ENCODE peak calls at places on chromosomes 2 and 18, in five cellular contexts. One of them, this sample, is unnamed.

GRCh38 chr2:25417715-25418369 is 76.1 kb upstream of the DNMT3A start:
- DNase-seq in substantia nigra: no peak
- DNase-seq in GM12865: peak; percentile 94
- DNase-seq in NCI-H446: no peak
- DNase-seq in stimulated activated CD4-positive, alpha-beta T cell treated with anti-CD3 and anti-CD28 coated beads, Interleukin-1b, Interleukin-23, amount 100 ng/mL, for 48 hours: no peak
- DNase-seq in this sample: peak; percentile 36

GRCh38 chr2:241895732-241896641 is 26.5 kb downstream of the RTP5 start:
- DNase-seq in substantia nigra: no peak
- DNase-seq in GM12865: no peak
- DNase-seq in NCI-H446: no peak
- DNase-seq in stimulated activated CD4-positive, alpha-beta T cell treated with anti-CD3 and anti-CD28 coated beads, Interleukin-1b, Interleukin-23, amount 100 ng/mL, for 48 hours: no peak
- DNase-seq in this sample: no peak

GRCh38 chr18:72206814-72207213 is 337.3 kb downstream of the CBLN2 start:
- DNase-seq in substantia nigra: no peak
- DNase-seq in GM12865: no peak
- DNase-seq in NCI-H446: no peak
- DNase-seq in stimulated activated CD4-positive, alpha-beta T cell treated with anti-CD3 and anti-CD28 coated beads, Interleukin-1b, Interleukin-23, amount 100 ng/mL, for 48 hours: no peak
- DNase-seq in this sample: no peak

GRCh38 chr2:88016086-88016947 is at the start of gene RNU2-63P:
- DNase-seq in substantia nigra: peak; percentile 65
- DNase-seq in GM12865: peak; percentile 94
- DNase-seq in NCI-H446: peak; percentile 70
- DNase-seq in stimulated activated CD4-positive, alpha-beta T cell treated with anti-CD3 and anti-CD28 coated beads, Interleukin-1b, Interleukin-23, amount 100 ng/mL, for 48 hours: peak; percentile 78
- DNase-seq in this sample: peak; percentile 79

GRCh38 chr2:179265082-179265575 is 497 bp upstream of the SESTD1 start:
- DNase-seq in substantia nigra: no peak
- DNase-seq in GM12865: no peak
- DNase-seq in NCI-H446: no peak
- DNase-seq in stimulated activated CD4-positive, alpha-beta T cell treated with anti-CD3 and anti-CD28 coated beads, Interleukin-1b, Interleukin-23, amount 100 ng/mL, for 48 hours: no peak
- DNase-seq in this sample: no peak

GRCh38 chr2:37992631-37993030 is 67.5 kb downstream of the RMDN2 start:
- DNase-seq in substantia nigra: no peak
- DNase-seq in GM12865: no peak
- DNase-seq in NCI-H446: no peak
- DNase-seq in stimulated activated CD4-positive, alpha-beta T cell treated with anti-CD3 and anti-CD28 coated beads, Interleukin-1b, Interleukin-23, amount 100 ng/mL, for 48 hours: no peak
- DNase-seq in this sample: no peak

GRCh38 chr18:50666536-50666935 is 106.6 kb downstream of the MAPK4 start:
- DNase-seq in substantia nigra: no peak
- DNase-seq in GM12865: no peak
- DNase-seq in NCI-H446: no peak
- DNase-seq in stimulated activated CD4-positive, alpha-beta T cell treated with anti-CD3 and anti-CD28 coated beads, Interleukin-1b, Interleukin-23, amount 100 ng/mL, for 48 hours: no peak
- DNase-seq in this sample: no peak

GRCh38 chr18:78901923-78902794 is 77.5 kb upstream of the SALL3 start:
- DNase-seq in substantia nigra: no peak
- DNase-seq in GM12865: no peak
- DNase-seq in NCI-H446: no peak
- DNase-seq in stimulated activated CD4-positive, alpha-beta T cell treated with anti-CD3 and anti-CD28 coated beads, Interleukin-1b, Interleukin-23, amount 100 ng/mL, for 48 hours: no peak
- DNase-seq in this sample: no peak

GRCh38 chr2:28250006-28250405 is 142.7 kb upstream of the FOSL2 start:
- DNase-seq in substantia nigra: no peak
- DNase-seq in GM12865: no peak
- DNase-seq in NCI-H446: no peak
- DNase-seq in stimulated activated CD4-positive, alpha-beta T cell treated with anti-CD3 and anti-CD28 coated beads, Interleukin-1b, Interleukin-23, amount 100 ng/mL, for 48 hours: no peak
- DNase-seq in this sample: no peak

GRCh38 chr2:15889800-15890498 is 50.4 kb upstream of the MYCN start:
- DNase-seq in substantia nigra: no peak
- DNase-seq in GM12865: peak; percentile 46
- DNase-seq in NCI-H446: no peak
- DNase-seq in stimulated activated CD4-positive, alpha-beta T cell treated with anti-CD3 and anti-CD28 coated beads, Interleukin-1b, Interleukin-23, amount 100 ng/mL, for 48 hours: no peak
- DNase-seq in this sample: no peak

GRCh38 chr2:14524803-14525080 is 107.8 kb upstream of the LRATD1 start:
- DNase-seq in substantia nigra: no peak
- DNase-seq in GM12865: no peak
- DNase-seq in NCI-H446: no peak
- DNase-seq in stimulated activated CD4-positive, alpha-beta T cell treated with anti-CD3 and anti-CD28 coated beads, Interleukin-1b, Interleukin-23, amount 100 ng/mL, for 48 hours: no peak
- DNase-seq in this sample: no peak

GRCh38 chr2:219149667-219150066 is 10.9 kb downstream of the NHEJ1 start:
- DNase-seq in substantia nigra: no peak
- DNase-seq in GM12865: no peak
- DNase-seq in NCI-H446: peak; percentile 16
- DNase-seq in stimulated activated CD4-positive, alpha-beta T cell treated with anti-CD3 and anti-CD28 coated beads, Interleukin-1b, Interleukin-23, amount 100 ng/mL, for 48 hours: no peak
- DNase-seq in this sample: no peak

GRCh38 chr2:223549215-223549614 is 52.9 kb downstream of the SCG2 start:
- DNase-seq in substantia nigra: no peak
- DNase-seq in GM12865: no peak
- DNase-seq in NCI-H446: peak; percentile 65
- DNase-seq in stimulated activated CD4-positive, alpha-beta T cell treated with anti-CD3 and anti-CD28 coated beads, Interleukin-1b, Interleukin-23, amount 100 ng/mL, for 48 hours: no peak
- DNase-seq in this sample: no peak

GRCh38 chr2:40528564-40528963 is 76.7 kb upstream of the SLC8A1 start:
- DNase-seq in substantia nigra: no peak
- DNase-seq in GM12865: no peak
- DNase-seq in NCI-H446: no peak
- DNase-seq in stimulated activated CD4-positive, alpha-beta T cell treated with anti-CD3 and anti-CD28 coated beads, Interleukin-1b, Interleukin-23, amount 100 ng/mL, for 48 hours: no peak
- DNase-seq in this sample: no peak

GRCh38 chr18:5868218-5868904 is 27.0 kb downstream of the TMEM200C start:
- DNase-seq in substantia nigra: peak; percentile 3
- DNase-seq in GM12865: peak; percentile 86
- DNase-seq in NCI-H446: peak; percentile 13
- DNase-seq in stimulated activated CD4-positive, alpha-beta T cell treated with anti-CD3 and anti-CD28 coated beads, Interleukin-1b, Interleukin-23, amount 100 ng/mL, for 48 hours: peak; percentile 32
- DNase-seq in this sample: peak; percentile 43

GRCh38 chr2:10301946-10302478 is 692 bp upstream of the HPCAL1 start:
- DNase-seq in substantia nigra: no peak
- DNase-seq in GM12865: no peak
- DNase-seq in NCI-H446: no peak
- DNase-seq in stimulated activated CD4-positive, alpha-beta T cell treated with anti-CD3 and anti-CD28 coated beads, Interleukin-1b, Interleukin-23, amount 100 ng/mL, for 48 hours: no peak
- DNase-seq in this sample: no peak

GRCh38 chr2:234165421-234165820 is 114.9 kb downstream of the SPP2 start:
- DNase-seq in substantia nigra: no peak
- DNase-seq in GM12865: no peak
- DNase-seq in NCI-H446: no peak
- DNase-seq in stimulated activated CD4-positive, alpha-beta T cell treated with anti-CD3 and anti-CD28 coated beads, Interleukin-1b, Interleukin-23, amount 100 ng/mL, for 48 hours: no peak
- DNase-seq in this sample: no peak

GRCh38 chr2:109402980-109403840 is 210.6 kb downstream of the SEPTIN10 start:
- DNase-seq in substantia nigra: no peak
- DNase-seq in GM12865: no peak
- DNase-seq in NCI-H446: no peak
- DNase-seq in stimulated activated CD4-positive, alpha-beta T cell treated with anti-CD3 and anti-CD28 coated beads, Interleukin-1b, Interleukin-23, amount 100 ng/mL, for 48 hours: peak; percentile 72
- DNase-seq in this sample: no peak

GRCh38 chr2:199922856-199923255 is 11.8 kb downstream of the C2orf69 start:
- DNase-seq in substantia nigra: no peak
- DNase-seq in GM12865: no peak
- DNase-seq in NCI-H446: no peak
- DNase-seq in stimulated activated CD4-positive, alpha-beta T cell treated with anti-CD3 and anti-CD28 coated beads, Interleukin-1b, Interleukin-23, amount 100 ng/mL, for 48 hours: no peak
- DNase-seq in this sample: no peak

GRCh38 chr18:23033079-23033478 is 100.0 kb downstream of the RBBP8 start:
- DNase-seq in substantia nigra: no peak
- DNase-seq in GM12865: no peak
- DNase-seq in NCI-H446: no peak
- DNase-seq in stimulated activated CD4-positive, alpha-beta T cell treated with anti-CD3 and anti-CD28 coated beads, Interleukin-1b, Interleukin-23, amount 100 ng/mL, for 48 hours: no peak
- DNase-seq in this sample: no peak

GRCh38 chr2:109123586-109124201 is 5.3 kb upstream of the SH3RF3 start:
- DNase-seq in substantia nigra: no peak
- DNase-seq in GM12865: no peak
- DNase-seq in NCI-H446: no peak
- DNase-seq in stimulated activated CD4-positive, alpha-beta T cell treated with anti-CD3 and anti-CD28 coated beads, Interleukin-1b, Interleukin-23, amount 100 ng/mL, for 48 hours: no peak
- DNase-seq in this sample: no peak

GRCh38 chr18:6055711-6056110 is 160.4 kb upstream of the TMEM200C start:
- DNase-seq in substantia nigra: no peak
- DNase-seq in GM12865: no peak
- DNase-seq in NCI-H446: no peak
- DNase-seq in stimulated activated CD4-positive, alpha-beta T cell treated with anti-CD3 and anti-CD28 coated beads, Interleukin-1b, Interleukin-23, amount 100 ng/mL, for 48 hours: no peak
- DNase-seq in this sample: no peak

GRCh38 chr2:98479959-98480524 is 35.4 kb downstream of the INPP4A start:
- DNase-seq in substantia nigra: peak; percentile 14
- DNase-seq in GM12865: peak; percentile 79
- DNase-seq in NCI-H446: peak; percentile 85
- DNase-seq in stimulated activated CD4-positive, alpha-beta T cell treated with anti-CD3 and anti-CD28 coated beads, Interleukin-1b, Interleukin-23, amount 100 ng/mL, for 48 hours: peak; percentile 63
- DNase-seq in this sample: no peak

GRCh38 chr2:239175181-239175580 is 225.6 kb downstream of the HDAC4 start:
- DNase-seq in substantia nigra: no peak
- DNase-seq in GM12865: no peak
- DNase-seq in NCI-H446: no peak
- DNase-seq in stimulated activated CD4-positive, alpha-beta T cell treated with anti-CD3 and anti-CD28 coated beads, Interleukin-1b, Interleukin-23, amount 100 ng/mL, for 48 hours: no peak
- DNase-seq in this sample: no peak

GRCh38 chr2:9281145-9281544 is 74.5 kb downstream of the ASAP2 start:
- DNase-seq in substantia nigra: no peak
- DNase-seq in GM12865: no peak
- DNase-seq in NCI-H446: no peak
- DNase-seq in stimulated activated CD4-positive, alpha-beta T cell treated with anti-CD3 and anti-CD28 coated beads, Interleukin-1b, Interleukin-23, amount 100 ng/mL, for 48 hours: no peak
- DNase-seq in this sample: no peak

GRCh38 chr2:85690932-85691331 is 3.2 kb upstream of the GNLY start:
- DNase-seq in substantia nigra: no peak
- DNase-seq in GM12865: no peak
- DNase-seq in NCI-H446: no peak
- DNase-seq in stimulated activated CD4-positive, alpha-beta T cell treated with anti-CD3 and anti-CD28 coated beads, Interleukin-1b, Interleukin-23, amount 100 ng/mL, for 48 hours: no peak
- DNase-seq in this sample: no peak

GRCh38 chr18:79366177-79367094 is 29.3 kb upstream of the NFATC1 start:
- DNase-seq in substantia nigra: no peak
- DNase-seq in GM12865: no peak
- DNase-seq in NCI-H446: no peak
- DNase-seq in stimulated activated CD4-positive, alpha-beta T cell treated with anti-CD3 and anti-CD28 coated beads, Interleukin-1b, Interleukin-23, amount 100 ng/mL, for 48 hours: no peak
- DNase-seq in this sample: no peak

GRCh38 chr2:177342736-177343135 is 49.8 kb upstream of the AGPS start:
- DNase-seq in substantia nigra: no peak
- DNase-seq in GM12865: no peak
- DNase-seq in NCI-H446: no peak
- DNase-seq in stimulated activated CD4-positive, alpha-beta T cell treated with anti-CD3 and anti-CD28 coated beads, Interleukin-1b, Interleukin-23, amount 100 ng/mL, for 48 hours: no peak
- DNase-seq in this sample: no peak